ENCODE peak calls at places on chromosome 1, in six cellular contexts. G is PC-3, K is left ventricle myocardium inferior, N is colonic mucosa, E is neuronal stem cell, U is heart right ventricle. P is an unnamed sample. For H3K9me3, the result is how much of the 10 kb centered on the place peaks cover.

GRCh38 chr1:185388815-185389214 is 71.8 kb upstream of the IVNS1ABP start:
- DNase-seq in G (no peak), K (no peak), N (no peak), E (no peak), U (no peak), P (no peak)

GRCh38 chr1:29975036-29975694 is 738.8 kb downstream of the PTPRU start:
- DNase-seq in G (peak), K (no peak), N (no peak), E (peak), U (no peak), P (no peak)

GRCh38 chr1:181310560-181310959 is 172.8 kb upstream of the CACNA1E start:
- DNase-seq in G (peak), K (no peak), N (no peak), E (no peak), U (no peak), P (no peak)

GRCh38 chr1:12715896-12716437 is at the start of gene AADACL3:
- DNase-seq in G (no peak), K (no peak), N (no peak), E (no peak), U (no peak), P (no peak)

GRCh38 chr1:207797229-207797973 is 45.5 kb downstream of the CD46 start:
- DNase-seq in G (peak), K (peak), N (peak), E (peak), U (peak), P (peak)

GRCh38 chr1:224542783-224543440 is 73.2 kb upstream of the CNIH3 start:
- DNase-seq in G (peak), K (no peak), N (no peak), E (no peak), U (no peak), P (no peak)

GRCh38 chr1:20211511-20211931 is 25.2 kb upstream of the PLA2G2C start:
- DNase-seq in G (peak), K (no peak), N (peak), E (no peak), U (no peak), P (no peak)

GRCh38 chr1:231421616-231421970 is 494 bp downstream of the EGLN1 start:
- DNase-seq in G (peak), K (peak), N (peak), E (no peak), U (peak), P (peak)

GRCh38 chr1:208086116-208086515 is 158.1 kb downstream of the PLXNA2 start:
- DNase-seq in G (no peak), K (no peak), N (no peak), E (no peak), U (no peak), P (no peak)

GRCh38 chr1:30512253-30512921 is 211.0 kb downstream of the MATN1 start:
- DNase-seq in G (no peak), K (no peak), N (no peak), E (no peak), U (no peak), P (no peak)

GRCh38 chr1:234975122-234975940 is 153.3 kb downstream of the TOMM20 start:
- DNase-seq in G (peak), K (no peak), N (no peak), E (no peak), U (no peak), P (no peak)

GRCh38 chr1:194865367-194865766 is 1679.0 kb upstream of the B3GALT2 start:
- DNase-seq in G (no peak), K (no peak), N (no peak), E (no peak), U (no peak), P (no peak)

GRCh38 chr1:37189111-37189510 is 154.8 kb upstream of the GRIK3 start:
- DNase-seq in G (no peak), K (no peak), N (no peak), E (no peak), U (no peak), P (no peak)

GRCh38 chr1:94056996-94057395 is 64.0 kb downstream of the ABCA4 start:
- DNase-seq in G (no peak), K (no peak), N (no peak), E (no peak), U (no peak), P (no peak)

GRCh38 chr1:60280256-60280655 is 206.7 kb upstream of the C1orf87 start:
- DNase-seq in G (no peak), K (no peak), N (peak), E (no peak), U (no peak), P (no peak)

GRCh38 chr1:97053275-97053674 is 331.7 kb downstream of the PTBP2 start:
- DNase-seq in G (no peak), K (no peak), N (no peak), E (no peak), U (no peak), P (no peak)

GRCh38 chr1:107767156-107767582 is 197.8 kb downstream of the VAV3 start:
- DNase-seq in G (no peak), K (no peak), N (no peak), E (no peak), U (no peak), P (no peak)

GRCh38 chr1:45340816-45341215 is 576 bp upstream of the MUTYH start:
- DNase-seq in G (no peak), K (no peak), N (no peak), E (no peak), U (no peak), P (no peak)

GRCh38 chr1:231541842-231542241 is 13.4 kb downstream of the TSNAX start:
- DNase-seq in G (no peak), K (no peak), N (no peak), E (no peak), U (no peak), P (no peak)

GRCh38 chr1:100722211-100722610 is 2.7 kb downstream of the VCAM1 start:
- DNase-seq in G (no peak), K (no peak), N (no peak), E (no peak), U (no peak), P (no peak)

GRCh38 chr1:94119796-94120590 is 955 bp downstream of the ABCA4 start:
- DNase-seq in G (no peak), K (no peak), N (no peak), E (no peak), U (no peak), P (no peak)

GRCh38 chr1:20143318-20143717 is 4.2 kb downstream of the PLA2G2F start:
- DNase-seq in G (no peak), K (no peak), N (no peak), E (no peak), U (no peak), P (no peak)

GRCh38 chr1:155139895-155140629 is at the start of gene DPM3:
- DNase-seq in G (peak), K (peak), N (peak), E (peak), U (peak), P (peak)

GRCh38 chr1:166679369-166679768 is 159.9 kb upstream of the POGK start:
- DNase-seq in G (no peak), K (no peak), N (no peak), E (no peak), U (no peak), P (no peak)

GRCh38 chr1:164673584-164674214 is 114.7 kb downstream of the PBX1 start:
- DNase-seq in G (peak), K (no peak), N (no peak), E (no peak), U (no peak), P (no peak)

GRCh38 chr1:63322248-63322943 is at the start of gene FOXD3:
- DNase-seq in G (peak), K (peak), N (peak), E (peak), U (peak), P (no peak)
- H3K9me3 ChIP-seq in G (under half), K (under half), N (under half), E (under half), U (under half), P (under half)

GRCh38 chr1:214603819-214604252 is 841 bp downstream of the CENPF start:
- DNase-seq in G (no peak), K (no peak), N (peak), E (no peak), U (no peak), P (no peak)
- H3K4me3 ChIP-seq in G (peak), K (peak), N (peak), E (peak), U (peak), P (peak)

DNA sequence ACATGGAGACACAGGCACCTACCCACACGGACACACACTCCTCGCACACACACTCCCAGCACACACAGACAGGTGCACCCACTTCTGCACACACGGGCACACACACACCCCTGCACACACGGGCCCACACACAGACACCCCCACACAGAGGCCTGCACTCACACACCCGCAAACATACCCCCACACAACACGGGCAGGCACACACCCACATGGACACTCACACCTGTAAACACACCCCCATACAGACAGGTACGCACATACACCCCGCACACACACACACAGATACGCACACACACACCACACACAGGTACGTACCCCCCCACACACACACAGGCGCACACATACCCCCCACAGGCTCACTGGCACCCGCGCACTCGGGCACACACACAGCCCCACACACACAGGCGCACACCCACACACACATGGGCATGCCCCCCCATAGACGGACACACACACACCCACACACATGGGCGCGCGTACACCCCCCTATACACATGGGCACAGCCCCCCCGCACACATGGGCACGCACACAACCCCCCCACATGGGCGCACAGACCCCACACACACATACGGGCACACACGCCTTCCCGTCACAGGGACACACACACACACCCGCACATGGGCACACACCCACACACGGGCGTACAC is 6.1 kb downstream of the ATAD3A start:
- DNase-seq in G (no peak), K (no peak), N (no peak), E (no peak), U (no peak), P (no peak)
- H3K9me3 ChIP-seq in G (under half), K (under half), N (under half), E (under half), U (under half), P (under half)

GRCh38 chr1:227587968-227588367 is 24.6 kb downstream of the ZNF678 start:
- DNase-seq in G (no peak), K (no peak), N (no peak), E (no peak), U (no peak), P (no peak)

GRCh38 chr1:227586733-227587132 is 23.4 kb downstream of the ZNF678 start:
- DNase-seq in G (no peak), K (no peak), N (no peak), E (no peak), U (no peak), P (no peak)

GRCh38 chr1:227577500-227577899 is 14.1 kb downstream of the ZNF678 start:
- DNase-seq in G (no peak), K (no peak), N (no peak), E (no peak), U (no peak), P (no peak)

GRCh38 chr1:227583354-227583753 is 20.0 kb downstream of the ZNF678 start:
- DNase-seq in G (no peak), K (no peak), N (no peak), E (no peak), U (no peak), P (no peak)
- H3K4me3 ChIP-seq in G (no peak), K (no peak), N (no peak), E (no peak), U (no peak), P (no peak)

GRCh38 chr1:246725191-246725590 is 982 bp downstream of the SCCPDH start:
- DNase-seq in G (peak), K (no peak), N (no peak), E (no peak), U (no peak), P (no peak)
- H3K9me3 ChIP-seq in G (under half), K (under half), N (under half), E (under half), U (under half), P (under half)

GRCh38 chr1:189206617-189207016 is 1271.0 kb downstream of the BRINP3 start:
- DNase-seq in G (peak), K (no peak), N (no peak), E (no peak), U (no peak), P (no peak)
- H3K4me3 ChIP-seq in G (no peak), K (no peak), N (no peak), E (no peak), U (no peak), P (no peak)

DNA sequence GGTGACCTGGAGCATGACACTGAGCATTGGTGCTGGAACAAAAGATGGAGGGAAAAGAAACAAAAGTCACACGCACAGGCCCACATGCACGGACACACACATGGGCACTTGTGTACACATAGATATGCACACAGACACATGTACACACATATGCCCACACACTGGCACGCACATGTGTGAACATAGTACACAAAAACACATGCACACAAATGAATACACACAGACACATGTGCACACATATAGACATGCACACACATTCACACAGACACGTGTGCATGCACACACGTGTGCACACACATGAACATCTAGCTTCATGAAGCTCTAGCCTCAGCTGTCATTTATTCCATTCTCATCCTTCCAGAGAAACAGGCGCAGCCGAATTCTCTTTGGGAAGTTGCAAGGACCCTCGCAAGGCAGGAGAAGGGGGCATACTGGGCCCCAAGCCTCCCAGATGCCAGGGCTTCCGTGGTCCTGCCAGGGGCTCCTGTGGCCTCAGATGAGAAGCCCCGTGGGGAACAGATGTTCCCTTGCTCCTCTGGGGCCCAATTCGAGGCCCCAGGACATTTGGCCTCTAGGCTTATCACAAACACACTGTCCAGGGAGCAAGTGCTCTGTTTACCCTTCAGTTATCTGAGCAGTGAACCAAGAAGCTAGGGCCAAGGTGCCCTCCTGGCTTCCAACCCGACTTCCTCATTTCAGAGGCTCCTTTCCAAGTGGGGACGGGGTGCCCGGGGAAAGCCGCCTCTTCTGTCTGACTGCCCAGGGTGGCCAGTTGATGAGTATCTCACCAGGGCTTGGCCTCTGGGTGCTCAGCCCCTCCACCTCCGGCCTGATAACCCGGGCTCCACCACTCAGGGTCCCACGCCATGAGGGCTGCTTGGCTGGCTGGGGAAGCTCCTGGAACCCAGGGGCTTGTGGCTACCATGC is 116.4 kb upstream of the ARHGEF16 start:
- DNase-seq in G (no peak), K (no peak), N (no peak), E (no peak), U (no peak), P (no peak)
- H3K9me3 ChIP-seq in G (under half), K (under half), N (under half), E (under half), U (under half), P (under half)

GRCh38 chr1:65744731-65745130 is 48.0 kb upstream of the PDE4B start:
- DNase-seq in G (no peak), K (no peak), N (no peak), E (no peak), U (no peak), P (no peak)
- H3K4me3 ChIP-seq in G (no peak), K (no peak), N (no peak), E (no peak), U (no peak), P (no peak)

GRCh38 chr1:78743626-78744025 is 94.0 kb downstream of the IFI44 start:
- DNase-seq in G (peak), K (no peak), N (no peak), E (no peak), U (no peak), P (no peak)
- H3K9me3 ChIP-seq in G (under half), K (under half), N (under half), E (under half), U (under half), P (under half)